ENCODE peak calls at places on chromosome 17, in ten cellular contexts. One of them, this sample, is unnamed.

GRCh38 chr17:18039535-18040286 is 503 bp downstream of the GID4 start:
- DNase-seq in CD4-positive, alpha-beta T cell: no peak
- DNase-seq in esophagus squamous epithelium: no peak
- DNase-seq in heart right ventricle: no peak
- DNase-seq in neural progenitor cell: peak; percentile 78
- DNase-seq in upper lobe of right lung: peak; percentile 69
- DNase-seq in CD4-positive, CD25-positive, alpha-beta regulatory T cell: peak; percentile 44
- DNase-seq in mammary epithelial cell: peak; percentile 41
- DNase-seq in colonic mucosa: peak; percentile 25
- DNase-seq in CD4-positive, alpha-beta memory T cell: no peak
- DNase-seq in this sample: peak; percentile 66

GRCh38 chr17:4407216-4407615 is 26.5 kb upstream of the SPNS3 start:
- DNase-seq in neural progenitor cell: no peak
- DNase-seq in esophagus squamous epithelium: no peak
- DNase-seq in CD4-positive, alpha-beta memory T cell: no peak
- DNase-seq in CD4-positive, CD25-positive, alpha-beta regulatory T cell: no peak
- DNase-seq in CD4-positive, alpha-beta T cell: no peak
- DNase-seq in upper lobe of right lung: no peak
- DNase-seq in heart right ventricle: no peak
- DNase-seq in mammary epithelial cell: peak; percentile 9
- DNase-seq in colonic mucosa: no peak
- DNase-seq in this sample: no peak

GRCh38 chr17:77882481-77883212 is 75.9 kb upstream of the TNRC6C start:
- DNase-seq in esophagus squamous epithelium: no peak
- DNase-seq in mammary epithelial cell: peak; percentile 65
- DNase-seq in heart right ventricle: peak; percentile 77
- DNase-seq in CD4-positive, CD25-positive, alpha-beta regulatory T cell: peak; percentile 92
- DNase-seq in CD4-positive, alpha-beta T cell: peak; percentile 89
- DNase-seq in neural progenitor cell: no peak
- DNase-seq in colonic mucosa: peak; percentile 51
- DNase-seq in CD4-positive, alpha-beta memory T cell: peak; percentile 96
- DNase-seq in upper lobe of right lung: no peak
- DNase-seq in this sample: peak; percentile 68

GRCh38 chr17:82909322-82909904 is 69.6 kb upstream of the ZNF750 start:
- DNase-seq in heart right ventricle: no peak
- DNase-seq in CD4-positive, alpha-beta T cell: peak; percentile 44
- DNase-seq in neural progenitor cell: no peak
- DNase-seq in colonic mucosa: no peak
- DNase-seq in esophagus squamous epithelium: no peak
- DNase-seq in CD4-positive, alpha-beta memory T cell: peak; percentile 56
- DNase-seq in mammary epithelial cell: no peak
- DNase-seq in upper lobe of right lung: no peak
- DNase-seq in CD4-positive, CD25-positive, alpha-beta regulatory T cell: peak; percentile 9
- DNase-seq in this sample: no peak

GRCh38 chr17:28404812-28405570 is 1.0 kb downstream of the SLC46A1 start:
- DNase-seq in neural progenitor cell: no peak
- DNase-seq in colonic mucosa: no peak
- DNase-seq in heart right ventricle: no peak
- DNase-seq in CD4-positive, alpha-beta memory T cell: no peak
- DNase-seq in CD4-positive, CD25-positive, alpha-beta regulatory T cell: no peak
- DNase-seq in esophagus squamous epithelium: no peak
- DNase-seq in mammary epithelial cell: no peak
- DNase-seq in CD4-positive, alpha-beta T cell: no peak
- DNase-seq in upper lobe of right lung: peak; percentile 64
- DNase-seq in this sample: no peak

GRCh38 chr17:15918661-15919259 is 26.2 kb upstream of the ADORA2B start:
- DNase-seq in mammary epithelial cell: no peak
- DNase-seq in CD4-positive, alpha-beta memory T cell: no peak
- DNase-seq in CD4-positive, alpha-beta T cell: no peak
- DNase-seq in upper lobe of right lung: no peak
- DNase-seq in neural progenitor cell: no peak
- DNase-seq in esophagus squamous epithelium: no peak
- DNase-seq in colonic mucosa: no peak
- DNase-seq in heart right ventricle: peak; percentile 61
- DNase-seq in CD4-positive, CD25-positive, alpha-beta regulatory T cell: no peak
- DNase-seq in this sample: no peak

GRCh38 chr17:6160188-6160555 is 90.0 kb downstream of the WSCD1 start:
- DNase-seq in upper lobe of right lung: peak; percentile 37
- DNase-seq in esophagus squamous epithelium: no peak
- DNase-seq in colonic mucosa: no peak
- DNase-seq in neural progenitor cell: no peak
- DNase-seq in CD4-positive, CD25-positive, alpha-beta regulatory T cell: no peak
- DNase-seq in mammary epithelial cell: no peak
- DNase-seq in CD4-positive, alpha-beta memory T cell: no peak
- DNase-seq in heart right ventricle: no peak
- DNase-seq in CD4-positive, alpha-beta T cell: no peak
- DNase-seq in this sample: no peak

GRCh38 chr17:15782809-15783208 is 50.7 kb downstream of the TBC1D26 start:
- DNase-seq in heart right ventricle: peak; percentile 68
- DNase-seq in CD4-positive, alpha-beta T cell: peak; percentile 5
- DNase-seq in colonic mucosa: peak; percentile 62
- DNase-seq in CD4-positive, alpha-beta memory T cell: peak; percentile 9
- DNase-seq in CD4-positive, CD25-positive, alpha-beta regulatory T cell: peak; percentile 27
- DNase-seq in mammary epithelial cell: no peak
- DNase-seq in esophagus squamous epithelium: no peak
- DNase-seq in neural progenitor cell: no peak
- DNase-seq in upper lobe of right lung: peak; percentile 84
- DNase-seq in this sample: no peak

GRCh38 chr17:10614536-10615155 is 42.5 kb downstream of the MYH3 start:
- DNase-seq in heart right ventricle: peak; percentile 29
- DNase-seq in CD4-positive, CD25-positive, alpha-beta regulatory T cell: peak; percentile 12
- DNase-seq in neural progenitor cell: peak; percentile 81
- DNase-seq in CD4-positive, alpha-beta memory T cell: no peak
- DNase-seq in esophagus squamous epithelium: no peak
- DNase-seq in CD4-positive, alpha-beta T cell: no peak
- DNase-seq in colonic mucosa: peak; percentile 49
- DNase-seq in upper lobe of right lung: no peak
- DNase-seq in mammary epithelial cell: peak; percentile 18
- DNase-seq in this sample: no peak

GRCh38 chr17:45425984-45426413 is 6.7 kb downstream of the ARHGAP27 start:
- DNase-seq in CD4-positive, alpha-beta memory T cell: no peak
- DNase-seq in heart right ventricle: no peak
- DNase-seq in colonic mucosa: no peak
- DNase-seq in CD4-positive, alpha-beta T cell: no peak
- DNase-seq in upper lobe of right lung: no peak
- DNase-seq in neural progenitor cell: no peak
- DNase-seq in CD4-positive, CD25-positive, alpha-beta regulatory T cell: no peak
- DNase-seq in mammary epithelial cell: no peak
- DNase-seq in esophagus squamous epithelium: no peak
- DNase-seq in this sample: no peak

GRCh38 chr17:50728881-50729765 is 9.7 kb downstream of the LUC7L3 start:
- DNase-seq in CD4-positive, alpha-beta T cell: no peak
- DNase-seq in neural progenitor cell: no peak
- DNase-seq in esophagus squamous epithelium: no peak
- DNase-seq in colonic mucosa: no peak
- DNase-seq in mammary epithelial cell: no peak
- DNase-seq in heart right ventricle: no peak
- DNase-seq in CD4-positive, alpha-beta memory T cell: no peak
- DNase-seq in CD4-positive, CD25-positive, alpha-beta regulatory T cell: no peak
- DNase-seq in upper lobe of right lung: no peak
- DNase-seq in this sample: no peak

GRCh38 chr17:39739020-39739884 is 1.5 kb downstream of the GRB7 start:
- DNase-seq in neural progenitor cell: peak; percentile 73
- DNase-seq in colonic mucosa: peak; percentile 93
- DNase-seq in CD4-positive, alpha-beta memory T cell: no peak
- DNase-seq in mammary epithelial cell: peak; percentile 87
- DNase-seq in CD4-positive, alpha-beta T cell: no peak
- DNase-seq in upper lobe of right lung: peak; percentile 86
- DNase-seq in heart right ventricle: no peak
- DNase-seq in CD4-positive, CD25-positive, alpha-beta regulatory T cell: no peak
- DNase-seq in esophagus squamous epithelium: no peak
- DNase-seq in this sample: no peak

GRCh38 chr17:79509008-79509407 is 101.8 kb downstream of the RBFOX3 start:
- DNase-seq in neural progenitor cell: no peak
- DNase-seq in upper lobe of right lung: no peak
- DNase-seq in heart right ventricle: no peak
- DNase-seq in CD4-positive, CD25-positive, alpha-beta regulatory T cell: no peak
- DNase-seq in mammary epithelial cell: no peak
- DNase-seq in esophagus squamous epithelium: no peak
- DNase-seq in CD4-positive, alpha-beta memory T cell: no peak
- DNase-seq in colonic mucosa: no peak
- DNase-seq in CD4-positive, alpha-beta T cell: no peak
- DNase-seq in this sample: no peak

GRCh38 chr17:79509496-79509895 is 101.4 kb downstream of the RBFOX3 start:
- DNase-seq in upper lobe of right lung: no peak
- DNase-seq in neural progenitor cell: no peak
- DNase-seq in CD4-positive, alpha-beta memory T cell: no peak
- DNase-seq in mammary epithelial cell: no peak
- DNase-seq in colonic mucosa: no peak
- DNase-seq in esophagus squamous epithelium: no peak
- DNase-seq in heart right ventricle: no peak
- DNase-seq in CD4-positive, alpha-beta T cell: no peak
- DNase-seq in CD4-positive, CD25-positive, alpha-beta regulatory T cell: no peak
- DNase-seq in this sample: no peak

GRCh38 chr17:79510071-79510470 is 100.8 kb downstream of the RBFOX3 start:
- DNase-seq in CD4-positive, alpha-beta T cell: no peak
- DNase-seq in mammary epithelial cell: no peak
- DNase-seq in heart right ventricle: no peak
- DNase-seq in upper lobe of right lung: no peak
- DNase-seq in esophagus squamous epithelium: no peak
- DNase-seq in CD4-positive, alpha-beta memory T cell: no peak
- DNase-seq in neural progenitor cell: no peak
- DNase-seq in colonic mucosa: no peak
- DNase-seq in CD4-positive, CD25-positive, alpha-beta regulatory T cell: no peak
- DNase-seq in this sample: no peak

GRCh38 chr17:79506955-79507354 is 103.9 kb downstream of the RBFOX3 start:
- DNase-seq in colonic mucosa: no peak
- DNase-seq in upper lobe of right lung: no peak
- DNase-seq in heart right ventricle: no peak
- DNase-seq in CD4-positive, alpha-beta memory T cell: no peak
- DNase-seq in esophagus squamous epithelium: no peak
- DNase-seq in CD4-positive, alpha-beta T cell: no peak
- DNase-seq in CD4-positive, CD25-positive, alpha-beta regulatory T cell: no peak
- DNase-seq in mammary epithelial cell: no peak
- DNase-seq in neural progenitor cell: no peak
- DNase-seq in this sample: no peak

DNA sequence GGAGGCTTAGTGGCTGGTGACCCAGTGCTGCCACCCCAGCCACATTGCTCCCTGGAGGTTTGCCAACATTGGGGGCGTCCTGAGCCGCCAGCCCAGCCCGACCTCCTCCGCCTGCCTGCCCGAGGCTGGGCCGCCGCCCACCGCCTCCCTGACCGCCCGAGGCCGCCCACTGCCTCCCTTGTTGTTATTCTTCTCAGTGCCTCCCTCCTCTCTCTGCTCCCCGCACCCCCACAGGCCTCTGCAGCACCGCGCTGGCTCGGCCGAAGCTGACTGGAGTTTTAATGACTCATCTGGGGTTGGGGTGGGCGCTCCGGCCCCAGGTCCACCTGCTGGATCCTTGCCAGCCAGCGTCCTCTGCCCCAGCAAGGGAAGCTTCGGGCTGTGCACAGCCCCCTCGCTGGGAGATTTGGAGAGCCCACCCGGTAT is 102.5 kb downstream of the RBFOX3 start:
- DNase-seq in neural progenitor cell: no peak
- DNase-seq in CD4-positive, CD25-positive, alpha-beta regulatory T cell: no peak
- DNase-seq in colonic mucosa: no peak
- DNase-seq in upper lobe of right lung: no peak
- DNase-seq in CD4-positive, alpha-beta T cell: no peak
- DNase-seq in CD4-positive, alpha-beta memory T cell: no peak
- DNase-seq in heart right ventricle: no peak
- DNase-seq in esophagus squamous epithelium: no peak
- DNase-seq in mammary epithelial cell: no peak
- DNase-seq in this sample: no peak
- H3K9me3 ChIP-seq in neural progenitor cell: no peaks in the 10 kb centered on the region
- H3K9me3 ChIP-seq in CD4-positive, CD25-positive, alpha-beta regulatory T cell: no peaks in the 10 kb centered on the region
- H3K9me3 ChIP-seq in colonic mucosa: no peaks in the 10 kb centered on the region
- H3K9me3 ChIP-seq in upper lobe of right lung: no peaks in the 10 kb centered on the region
- H3K9me3 ChIP-seq in CD4-positive, alpha-beta T cell: no peaks in the 10 kb centered on the region
- H3K9me3 ChIP-seq in CD4-positive, alpha-beta memory T cell: no peaks in the 10 kb centered on the region
- H3K9me3 ChIP-seq in heart right ventricle: no peaks in the 10 kb centered on the region
- H3K9me3 ChIP-seq in esophagus squamous epithelium: no peaks in the 10 kb centered on the region
- H3K9me3 ChIP-seq in mammary epithelial cell: peaks cover 33% of the 10 kb centered on the region
- H3K9me3 ChIP-seq in this sample: no peaks in the 10 kb centered on the region

DNA sequence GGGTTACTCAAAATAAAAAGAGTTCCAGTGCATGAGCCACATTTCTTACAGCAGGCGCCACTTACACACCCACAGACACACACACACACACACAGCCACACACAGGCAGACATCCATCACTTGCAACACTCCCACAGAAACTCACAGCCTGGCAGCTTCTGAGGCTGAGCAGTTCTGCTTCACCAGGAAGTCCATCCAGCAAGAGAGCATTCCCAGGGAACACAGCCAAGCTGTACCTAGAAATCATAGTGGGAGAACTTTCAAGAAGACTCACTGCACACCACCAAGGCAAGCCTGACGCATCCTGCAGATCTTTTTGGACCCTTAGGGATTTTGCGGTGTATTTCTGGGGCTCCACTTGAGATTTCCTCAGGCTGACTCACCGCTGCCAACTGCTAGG is 140.9 kb upstream of the WSB1 start:
- DNase-seq in upper lobe of right lung: no peak
- DNase-seq in CD4-positive, alpha-beta memory T cell: no peak
- DNase-seq in mammary epithelial cell: no peak
- DNase-seq in esophagus squamous epithelium: no peak
- DNase-seq in CD4-positive, CD25-positive, alpha-beta regulatory T cell: no peak
- DNase-seq in CD4-positive, alpha-beta T cell: no peak
- DNase-seq in neural progenitor cell: no peak
- DNase-seq in colonic mucosa: no peak
- DNase-seq in heart right ventricle: no peak
- DNase-seq in this sample: no peak
- H3K9me3 ChIP-seq in upper lobe of right lung: no peaks in the 10 kb centered on the region
- H3K9me3 ChIP-seq in CD4-positive, alpha-beta memory T cell: no peaks in the 10 kb centered on the region
- H3K9me3 ChIP-seq in mammary epithelial cell: peaks cover 5% of the 10 kb centered on the region
- H3K9me3 ChIP-seq in esophagus squamous epithelium: no peaks in the 10 kb centered on the region
- H3K9me3 ChIP-seq in CD4-positive, CD25-positive, alpha-beta regulatory T cell: no peaks in the 10 kb centered on the region
- H3K9me3 ChIP-seq in CD4-positive, alpha-beta T cell: no peaks in the 10 kb centered on the region
- H3K9me3 ChIP-seq in neural progenitor cell: peaks cover 37% of the 10 kb centered on the region
- H3K9me3 ChIP-seq in colonic mucosa: no peaks in the 10 kb centered on the region
- H3K9me3 ChIP-seq in heart right ventricle: no peaks in the 10 kb centered on the region
- H3K9me3 ChIP-seq in this sample: no peaks in the 10 kb centered on the region

GRCh38 chr17:81648707-81649085 is 7.6 kb downstream of the PDE6G start:
- DNase-seq in upper lobe of right lung: no peak
- DNase-seq in neural progenitor cell: no peak
- DNase-seq in colonic mucosa: no peak
- DNase-seq in mammary epithelial cell: no peak
- DNase-seq in esophagus squamous epithelium: no peak
- DNase-seq in CD4-positive, alpha-beta memory T cell: no peak
- DNase-seq in heart right ventricle: no peak
- DNase-seq in CD4-positive, alpha-beta T cell: no peak
- DNase-seq in CD4-positive, CD25-positive, alpha-beta regulatory T cell: no peak
- DNase-seq in this sample: no peak
- H3K9me3 ChIP-seq in upper lobe of right lung: no peaks in the 10 kb centered on the region
- H3K9me3 ChIP-seq in neural progenitor cell: no peaks in the 10 kb centered on the region
- H3K9me3 ChIP-seq in colonic mucosa: no peaks in the 10 kb centered on the region
- H3K9me3 ChIP-seq in mammary epithelial cell: peaks cover 3% of the 10 kb centered on the region
- H3K9me3 ChIP-seq in esophagus squamous epithelium: no peaks in the 10 kb centered on the region
- H3K9me3 ChIP-seq in CD4-positive, alpha-beta memory T cell: no peaks in the 10 kb centered on the region
- H3K9me3 ChIP-seq in heart right ventricle: no peaks in the 10 kb centered on the region
- H3K9me3 ChIP-seq in CD4-positive, alpha-beta T cell: no peaks in the 10 kb centered on the region
- H3K9me3 ChIP-seq in CD4-positive, CD25-positive, alpha-beta regulatory T cell: no peaks in the 10 kb centered on the region
- H3K9me3 ChIP-seq in this sample: no peaks in the 10 kb centered on the region

GRCh38 chr17:75270218-75270965 is 639 bp downstream of the MIF4GD start:
- DNase-seq in CD4-positive, CD25-positive, alpha-beta regulatory T cell: peak; percentile 75
- DNase-seq in upper lobe of right lung: peak; percentile 89
- DNase-seq in CD4-positive, alpha-beta memory T cell: peak; percentile 13
- DNase-seq in heart right ventricle: peak; percentile 65
- DNase-seq in colonic mucosa: peak; percentile 73
- DNase-seq in CD4-positive, alpha-beta T cell: peak; percentile 31
- DNase-seq in mammary epithelial cell: peak; percentile 64
- DNase-seq in esophagus squamous epithelium: no peak
- DNase-seq in neural progenitor cell: peak; percentile 78
- DNase-seq in this sample: peak; percentile 29
- H3K9me3 ChIP-seq in CD4-positive, CD25-positive, alpha-beta regulatory T cell: no peaks in the 10 kb centered on the region
- H3K9me3 ChIP-seq in upper lobe of right lung: no peaks in the 10 kb centered on the region
- H3K9me3 ChIP-seq in CD4-positive, alpha-beta memory T cell: no peaks in the 10 kb centered on the region
- H3K9me3 ChIP-seq in heart right ventricle: no peaks in the 10 kb centered on the region
- H3K9me3 ChIP-seq in colonic mucosa: no peaks in the 10 kb centered on the region
- H3K9me3 ChIP-seq in CD4-positive, alpha-beta T cell: no peaks in the 10 kb centered on the region
- H3K9me3 ChIP-seq in mammary epithelial cell: no peaks in the 10 kb centered on the region
- H3K9me3 ChIP-seq in esophagus squamous epithelium: no peaks in the 10 kb centered on the region
- H3K9me3 ChIP-seq in neural progenitor cell: no peaks in the 10 kb centered on the region
- H3K9me3 ChIP-seq in this sample: no peaks in the 10 kb centered on the region

GRCh38 chr17:74141612-74142011 is 61.9 kb upstream of the RPL38 start:
- DNase-seq in neural progenitor cell: no peak
- DNase-seq in heart right ventricle: no peak
- DNase-seq in esophagus squamous epithelium: no peak
- DNase-seq in upper lobe of right lung: no peak
- DNase-seq in mammary epithelial cell: no peak
- DNase-seq in CD4-positive, CD25-positive, alpha-beta regulatory T cell: no peak
- DNase-seq in colonic mucosa: no peak
- DNase-seq in CD4-positive, alpha-beta memory T cell: no peak
- DNase-seq in CD4-positive, alpha-beta T cell: no peak
- DNase-seq in this sample: no peak
- H3K9me3 ChIP-seq in neural progenitor cell: peaks cover 16% of the 10 kb centered on the region
- H3K9me3 ChIP-seq in heart right ventricle: no peaks in the 10 kb centered on the region
- H3K9me3 ChIP-seq in esophagus squamous epithelium: no peaks in the 10 kb centered on the region
- H3K9me3 ChIP-seq in upper lobe of right lung: no peaks in the 10 kb centered on the region
- H3K9me3 ChIP-seq in mammary epithelial cell: peaks cover 21% of the 10 kb centered on the region
- H3K9me3 ChIP-seq in CD4-positive, CD25-positive, alpha-beta regulatory T cell: peaks cover 29% of the 10 kb centered on the region
- H3K9me3 ChIP-seq in colonic mucosa: no peaks in the 10 kb centered on the region
- H3K9me3 ChIP-seq in CD4-positive, alpha-beta memory T cell: no peaks in the 10 kb centered on the region
- H3K9me3 ChIP-seq in CD4-positive, alpha-beta T cell: peaks cover 36% of the 10 kb centered on the region
- H3K9me3 ChIP-seq in this sample: peaks cover 5% of the 10 kb centered on the region

This sample was measured in T-helper 17 cell.